ENCODE peak calls at places on chromosomes 13 and 19, in nine cellular contexts. D, K, S, A, H, L, I, B and Q are unnamed samples. For H3K4me1, the result is how much of the 10 kb centered on the place peaks cover.

GRCh38 chr19:42380155-42380554 is 9.9 kb downstream of the CNFN start:
- DNase-seq in D (no peak), K (no peak), S (no peak), A (no peak), H (no peak), L (no peak), I (no peak), B (no peak), Q (no peak)

GRCh38 chr19:46529622-46530451 is 34.2 kb upstream of the PNMA8B start:
- DNase-seq in D (peak), K (peak), S (peak), A (peak), H (peak), L (peak), I (peak), B (peak), Q (peak)

GRCh38 chr13:99124695-99125334 is 75.8 kb upstream of the UBAC2 start:
- DNase-seq in D (no peak), K (peak), S (no peak), A (no peak), H (no peak), L (peak), I (no peak), B (no peak), Q (no peak)

GRCh38 chr19:10648360-10648759 is 5.8 kb upstream of the ILF3 start:
- DNase-seq in D (no peak), K (no peak), S (no peak), A (no peak), H (no peak), L (no peak), I (no peak), B (no peak), Q (no peak)

GRCh38 chr13:48431431-48431830 is 18.5 kb upstream of the LPAR6 start:
- DNase-seq in D (no peak), K (no peak), S (no peak), A (no peak), H (no peak), L (peak), I (no peak), B (no peak), Q (no peak)

GRCh38 chr13:95301947-95302386 is 716 bp upstream of the ABCC4 start:
- DNase-seq in D (no peak), K (no peak), S (no peak), A (no peak), H (peak), L (no peak), I (no peak), B (no peak), Q (no peak)

GRCh38 chr19:41927810-41928192 is 448 bp downstream of the ERFL start:
- DNase-seq in D (no peak), K (no peak), S (no peak), A (no peak), H (no peak), L (no peak), I (peak), B (no peak), Q (no peak)

GRCh38 chr19:52993342-52994178 is 20.2 kb upstream of the ERVV-1 start:
- DNase-seq in D (peak), K (no peak), S (peak), A (peak), H (peak), L (peak), I (peak), B (peak), Q (peak)

GRCh38 chr13:52899206-52899605 is 50.8 kb upstream of the PCDH8 start:
- DNase-seq in D (no peak), K (no peak), S (no peak), A (no peak), H (no peak), L (no peak), I (no peak), B (no peak), Q (no peak)

GRCh38 chr13:112397108-112397507 is 21.0 kb downstream of the SPACA7 start:
- DNase-seq in D (no peak), K (no peak), S (no peak), A (no peak), H (no peak), L (no peak), I (no peak), B (no peak), Q (no peak)

GRCh38 chr13:111542530-111543341 is 222.3 kb downstream of the TEX29 start:
- DNase-seq in D (peak), K (no peak), S (no peak), A (no peak), H (no peak), L (no peak), I (peak), B (no peak), Q (no peak)

GRCh38 chr19:42362342-42362741 is 27.8 kb downstream of the CNFN start:
- DNase-seq in D (no peak), K (no peak), S (no peak), A (no peak), H (no peak), L (no peak), I (no peak), B (no peak), Q (no peak)

GRCh38 chr13:81393686-81394085 is 1052.8 kb upstream of the SPRY2 start:
- DNase-seq in D (no peak), K (no peak), S (no peak), A (no peak), H (no peak), L (no peak), I (no peak), B (no peak), Q (no peak)

GRCh38 chr19:10334340-10335148 is 1.2 kb upstream of the RAVER1 start:
- DNase-seq in D (peak), K (peak), S (peak), A (peak), H (peak), L (peak), I (peak), B (peak), Q (peak)

GRCh38 chr19:28960986-28961705 is 251.8 kb downstream of the UQCRFS1 start:
- DNase-seq in D (no peak), K (no peak), S (no peak), A (no peak), H (no peak), L (no peak), I (no peak), B (no peak), Q (no peak)

GRCh38 chr19:8355631-8356402 is 8.1 kb upstream of the ANGPTL4 start:
- DNase-seq in D (peak), K (no peak), S (no peak), A (no peak), H (peak), L (peak), I (no peak), B (no peak), Q (peak)

GRCh38 chr13:112168771-112169170 is 101.8 kb downstream of the SOX1 start:
- DNase-seq in D (no peak), K (no peak), S (no peak), A (no peak), H (no peak), L (no peak), I (no peak), B (no peak), Q (no peak)

GRCh38 chr19:610071-610800 is 20.6 kb downstream of the HCN2 start:
- DNase-seq in D (no peak), K (no peak), S (no peak), A (no peak), H (no peak), L (no peak), I (peak), B (peak), Q (peak)

GRCh38 chr13:56314755-56315154 is 826.0 kb upstream of the PRR20A start:
- DNase-seq in D (no peak), K (no peak), S (no peak), A (no peak), H (no peak), L (no peak), I (no peak), B (no peak), Q (no peak)

GRCh38 chr13:110116072-110116487 is 190.9 kb downstream of the COL4A1 start:
- DNase-seq in D (peak), K (peak), S (peak), A (peak), H (peak), L (peak), I (peak), B (peak), Q (peak)

GRCh38 chr19:4278460-4278901 is 585 bp upstream of the SHD start:
- DNase-seq in D (no peak), K (no peak), S (no peak), A (no peak), H (no peak), L (no peak), I (no peak), B (no peak), Q (no peak)

GRCh38 chr13:75129331-75129730 is 352.6 kb downstream of the TBC1D4 start:
- DNase-seq in D (no peak), K (no peak), S (no peak), A (no peak), H (no peak), L (no peak), I (no peak), B (no peak), Q (no peak)

GRCh38 chr13:105518086-105518485 is 1017.4 kb downstream of the EFNB2 start:
- DNase-seq in D (no peak), K (no peak), S (no peak), A (no peak), H (no peak), L (no peak), I (no peak), B (no peak), Q (no peak)

GRCh38 chr13:92265408-92265807 is 867.0 kb downstream of the GPC5 start:
- DNase-seq in D (no peak), K (no peak), S (no peak), A (no peak), H (no peak), L (no peak), I (no peak), B (no peak), Q (no peak)

GRCh38 chr13:103539265-103539664 is 473.0 kb upstream of the SLC10A2 start:
- DNase-seq in D (no peak), K (no peak), S (peak), A (no peak), H (no peak), L (no peak), I (no peak), B (no peak), Q (no peak)

GRCh38 chr19:29532097-29532496 is 6.3 kb downstream of the VSTM2B start:
- DNase-seq in D (peak), K (no peak), S (no peak), A (no peak), H (no peak), L (no peak), I (peak), B (peak), Q (no peak)

GRCh38 chr13:44313674-44314073 is 60.0 kb upstream of the SERP2 start:
- DNase-seq in D (no peak), K (peak), S (no peak), A (no peak), H (no peak), L (peak), I (no peak), B (no peak), Q (no peak)

GRCh38 chr13:97116754-97117153 is 105.4 kb upstream of the MBNL2 start:
- DNase-seq in D (peak), K (no peak), S (no peak), A (no peak), H (no peak), L (peak), I (no peak), B (no peak), Q (no peak)

GRCh38 chr13:106083620-106084350 is 451.7 kb downstream of the EFNB2 start:
- DNase-seq in D (peak), K (no peak), S (no peak), A (no peak), H (no peak), L (peak), I (no peak), B (peak), Q (peak)

DNA sequence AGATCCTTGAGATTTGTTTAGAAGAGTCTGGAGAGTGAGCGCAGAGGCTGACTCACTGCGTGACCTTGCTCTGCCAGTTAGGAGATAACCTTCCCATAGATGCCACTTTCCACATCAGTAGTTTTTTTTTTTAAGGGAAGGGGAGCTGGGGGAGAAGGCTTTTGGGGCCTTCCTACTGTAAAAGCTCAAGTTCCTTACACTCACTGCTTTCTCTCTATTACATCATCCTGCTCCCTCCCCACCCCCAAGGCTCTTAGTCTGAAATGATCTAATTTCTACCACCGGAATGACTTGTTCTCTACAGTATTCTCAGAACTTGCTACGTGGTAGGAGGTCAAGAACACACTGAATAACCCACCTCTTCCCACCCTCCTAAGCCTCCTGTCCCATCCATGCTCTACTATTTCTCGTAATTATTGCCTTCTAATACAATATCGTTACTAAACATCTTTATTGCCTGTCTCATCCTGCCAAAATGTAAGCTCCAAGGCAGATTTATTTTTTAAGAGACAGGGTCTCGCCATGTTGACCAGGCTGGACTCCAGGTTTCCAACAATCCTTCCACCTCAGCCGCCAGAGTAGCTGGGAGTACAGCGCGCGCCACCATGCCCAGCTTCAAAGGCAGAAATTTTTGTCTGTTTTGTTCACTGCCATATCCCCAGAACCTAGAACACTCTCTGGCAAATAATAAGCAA is 1.2 kb downstream of the LONP1 start:
- DNase-seq in D (no peak), K (no peak), S (no peak), A (no peak), H (no peak), L (peak), I (no peak), B (no peak), Q (no peak)
- TF ChIP-seq POLR2A in D (no peak), K (no peak), S (no peak), A (no peak), H (no peak), L (no peak), I (no peak), B (no peak), Q (no peak)

DNA sequence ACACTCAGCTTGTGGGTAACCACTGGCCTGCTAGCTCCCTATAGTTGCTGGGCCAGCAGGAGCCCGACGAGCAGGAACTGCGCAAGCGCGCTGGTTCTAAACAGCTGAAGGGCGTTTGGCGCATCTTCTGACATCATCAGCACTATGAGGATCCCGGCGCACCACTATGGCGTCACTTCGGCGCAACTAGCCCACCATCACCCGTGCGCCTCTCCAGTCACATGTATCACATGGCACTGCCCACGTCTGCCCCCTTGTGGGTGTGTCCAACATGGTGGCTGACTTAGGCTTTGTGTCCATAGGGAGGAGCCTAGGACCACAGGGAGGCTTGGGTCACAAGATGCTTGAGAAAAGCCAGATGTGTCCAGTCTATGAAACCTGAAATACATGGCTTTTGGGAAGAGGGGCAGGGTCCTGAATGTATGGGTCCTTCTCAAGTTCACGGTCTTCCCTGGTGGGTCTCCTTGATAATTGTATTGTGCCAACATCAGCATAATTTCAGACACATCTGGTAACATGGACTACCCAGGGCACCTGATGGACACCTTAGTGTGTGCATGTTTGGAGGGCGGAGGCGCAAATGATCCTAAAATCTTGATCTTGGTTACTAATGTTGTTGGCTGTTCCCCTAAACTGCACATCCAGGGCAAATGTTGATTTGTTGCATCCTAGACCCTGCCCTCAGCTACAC is 18.0 kb downstream of the KLK4 start:
- DNase-seq in D (no peak), K (no peak), S (no peak), A (no peak), H (no peak), L (no peak), I (no peak), B (no peak), Q (peak)
- TF ChIP-seq CTCF in D (no peak), K (no peak), S (no peak), A (no peak), H (no peak), L (no peak), I (no peak), B (no peak), Q (no peak)

DNA sequence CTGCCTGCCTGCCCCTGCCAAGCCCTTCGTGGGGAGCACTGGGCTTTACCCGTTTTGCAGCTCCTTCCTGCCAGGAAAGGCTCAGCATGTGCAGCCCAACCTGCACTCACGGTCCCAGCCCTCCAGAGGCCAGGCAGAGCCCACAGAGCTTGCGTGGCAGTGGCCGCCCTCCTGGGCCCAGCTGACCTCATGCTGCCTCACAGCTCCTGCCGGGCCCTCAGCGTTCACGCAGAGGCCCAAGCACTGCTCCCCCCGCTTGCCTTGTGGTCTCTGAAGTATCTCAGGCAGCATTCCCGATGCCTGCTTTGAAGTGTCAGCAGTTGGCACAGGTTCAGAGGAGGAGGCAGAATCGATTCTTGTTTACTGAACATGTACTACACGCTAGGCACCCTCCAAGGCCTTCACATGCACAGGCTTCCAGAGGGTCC is 32.5 kb downstream of the CAPN12 start:
- DNase-seq in D (peak), K (no peak), S (peak), A (peak), H (no peak), L (no peak), I (no peak), B (no peak), Q (peak)
- H3K4me1 ChIP-seq in D (half or more), K (under half), S (half or more), A (under half), H (half or more), L (under half), I (half or more), B (half or more), Q (under half)

GRCh38 chr13:113785051-113786010 is 26.3 kb downstream of the TMEM255B start:
- DNase-seq in D (no peak), K (no peak), S (no peak), A (no peak), H (no peak), L (peak), I (peak), B (no peak), Q (no peak)
- TF ChIP-seq POLR2A in D (no peak), K (no peak), S (no peak), A (no peak), H (no peak), L (no peak), I (no peak), B (no peak), Q (no peak)

GRCh38 chr13:85812282-85812681 is 13.1 kb upstream of the SLITRK6 start:
- DNase-seq in D (no peak), K (no peak), S (no peak), A (no peak), H (no peak), L (no peak), I (no peak), B (no peak), Q (no peak)

GRCh38 chr13:85819513-85819912 is 20.3 kb upstream of the SLITRK6 start:
- DNase-seq in D (no peak), K (no peak), S (no peak), A (no peak), H (no peak), L (no peak), I (no peak), B (no peak), Q (no peak)

DNA sequence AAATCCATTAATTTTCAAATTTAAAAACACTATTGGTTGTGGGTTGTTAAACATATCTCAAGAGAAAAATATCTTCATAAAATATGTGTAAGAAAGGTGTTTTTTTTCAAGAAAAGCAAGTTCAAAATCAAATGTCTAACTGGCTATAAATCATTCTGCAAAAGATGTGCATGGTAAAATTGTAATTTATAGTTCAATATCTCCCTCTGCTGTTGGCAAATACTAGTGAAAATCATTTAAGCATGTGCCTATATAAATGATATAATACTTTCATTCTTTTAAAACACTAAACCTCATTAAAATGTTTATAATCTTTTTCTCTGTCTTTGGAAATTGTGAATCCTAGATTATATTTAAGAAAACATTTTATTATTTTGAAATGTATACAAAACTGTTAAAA is 17.2 kb upstream of the SLITRK6 start:
- DNase-seq in D (no peak), K (no peak), S (no peak), A (no peak), H (no peak), L (no peak), I (no peak), B (no peak), Q (no peak)
- TF ChIP-seq CTCF in D (no peak), K (peak), S (no peak), A (no peak), H (no peak), L (no peak), I (no peak), B (no peak), Q (no peak)

DNA sequence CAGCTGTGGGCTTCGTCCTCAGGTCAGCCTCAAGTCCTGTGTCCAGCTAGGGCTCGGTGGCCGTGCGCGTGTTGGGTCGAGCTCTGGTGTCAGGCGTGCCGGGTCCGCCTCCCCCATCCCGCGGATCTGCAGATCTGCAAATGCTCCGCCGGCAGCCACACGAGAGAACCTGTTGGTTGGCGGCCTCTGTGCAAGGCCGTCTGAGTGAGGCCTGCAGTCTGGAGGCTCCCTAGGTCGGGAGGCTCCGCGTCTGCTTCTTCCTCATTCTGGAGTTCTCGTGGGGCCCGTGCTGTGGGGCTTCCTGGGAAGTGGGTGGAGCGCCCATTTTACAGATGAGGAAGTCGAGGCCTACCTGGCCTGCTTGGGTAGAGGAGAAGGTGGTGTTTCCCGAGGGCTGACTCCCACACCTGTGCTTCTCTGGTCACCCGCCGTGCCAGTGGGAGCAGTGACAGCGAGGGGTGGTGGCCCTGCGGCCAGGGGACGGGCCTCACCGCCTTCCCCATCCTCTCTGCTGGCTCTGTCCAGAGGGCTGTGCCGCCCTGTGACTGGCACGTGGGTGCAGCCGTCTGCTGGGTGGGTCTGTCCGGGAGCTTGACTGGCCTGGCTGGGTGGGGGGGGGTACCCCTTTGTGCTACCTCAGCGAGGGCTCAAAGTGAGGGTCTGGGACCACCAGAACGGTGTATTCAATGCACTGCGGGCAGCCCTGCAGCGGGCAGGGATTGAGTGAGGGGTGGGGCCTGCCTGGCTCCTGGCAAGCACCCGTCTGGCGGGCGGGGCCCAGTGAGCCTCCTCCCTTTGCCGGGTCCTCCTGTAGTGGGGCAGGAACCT is 3.3 kb downstream of the CSNK1G2 start:
- DNase-seq in D (no peak), K (no peak), S (no peak), A (no peak), H (no peak), L (no peak), I (no peak), B (peak), Q (no peak)
- H3K4me1 ChIP-seq in D (under half), K (under half), S (under half), A (under half), H (under half), L (under half), I (half or more), B (under half), Q (under half)

GRCh38 chr19:49929121-49929610 is at the start of the genes ATF5 and NUP62:
- DNase-seq in D (peak), K (peak), S (peak), A (peak), H (peak), L (no peak), I (peak), B (peak), Q (peak)
- TF ChIP-seq POLR2A in D (no peak), K (peak), S (no peak), A (no peak), H (peak), L (peak), I (no peak), B (no peak), Q (no peak)